ENCODE peak calls at places on chromosomes 2 and 18, in five cellular contexts. One of them, this sample, is unnamed.
A peak's percentile ranks its signal among the peaks of the same experiment; 100 is the strongest.

GRCh38 chr2:203886579-203887230 is 19.1 kb downstream of the CTLA4 start:
- DNase-seq in T-helper 9 cell: no peak
- DNase-seq in dorsolateral prefrontal cortex: no peak
- DNase-seq in activated T-cell treated with anti-CD3 and anti-CD28 coated beads for 1 hour: no peak
- DNase-seq in cardiac muscle cell: no peak
- DNase-seq in this sample: no peak

GRCh38 chr2:158486970-158487325 is 30.2 kb downstream of the PKP4 start:
- DNase-seq in T-helper 9 cell: no peak
- DNase-seq in dorsolateral prefrontal cortex: no peak
- DNase-seq in activated T-cell treated with anti-CD3 and anti-CD28 coated beads for 1 hour: no peak
- DNase-seq in cardiac muscle cell: peak; percentile 41
- DNase-seq in this sample: no peak

GRCh38 chr2:33377048-33377447 is 99.4 kb upstream of the RASGRP3 start:
- DNase-seq in T-helper 9 cell: no peak
- DNase-seq in dorsolateral prefrontal cortex: no peak
- DNase-seq in activated T-cell treated with anti-CD3 and anti-CD28 coated beads for 1 hour: no peak
- DNase-seq in cardiac muscle cell: peak; percentile 61
- DNase-seq in this sample: no peak

GRCh38 chr18:48921305-48922202 is 29.2 kb downstream of the SMAD7 start:
- DNase-seq in T-helper 9 cell: no peak
- DNase-seq in dorsolateral prefrontal cortex: no peak
- DNase-seq in activated T-cell treated with anti-CD3 and anti-CD28 coated beads for 1 hour: no peak
- DNase-seq in cardiac muscle cell: no peak
- DNase-seq in this sample: no peak

GRCh38 chr18:79506191-79507075 is 110.7 kb downstream of the NFATC1 start:
- DNase-seq in T-helper 9 cell: no peak
- DNase-seq in dorsolateral prefrontal cortex: no peak
- DNase-seq in activated T-cell treated with anti-CD3 and anti-CD28 coated beads for 1 hour: no peak
- DNase-seq in cardiac muscle cell: peak; percentile 87
- DNase-seq in this sample: no peak

GRCh38 chr18:59742325-59743111 is 45.3 kb upstream of the CCBE1 start:
- DNase-seq in T-helper 9 cell: no peak
- DNase-seq in dorsolateral prefrontal cortex: no peak
- DNase-seq in activated T-cell treated with anti-CD3 and anti-CD28 coated beads for 1 hour: no peak
- DNase-seq in cardiac muscle cell: peak; percentile 43
- DNase-seq in this sample: no peak

GRCh38 chr2:170123593-170123992 is 54.4 kb upstream of the MYO3B start:
- DNase-seq in T-helper 9 cell: no peak
- DNase-seq in dorsolateral prefrontal cortex: no peak
- DNase-seq in activated T-cell treated with anti-CD3 and anti-CD28 coated beads for 1 hour: no peak
- DNase-seq in cardiac muscle cell: peak; percentile 48
- DNase-seq in this sample: no peak

GRCh38 chr2:161981679-161982300 is 92.2 kb downstream of the DPP4 start:
- DNase-seq in T-helper 9 cell: no peak
- DNase-seq in dorsolateral prefrontal cortex: no peak
- DNase-seq in activated T-cell treated with anti-CD3 and anti-CD28 coated beads for 1 hour: no peak
- DNase-seq in cardiac muscle cell: no peak
- DNase-seq in this sample: no peak

GRCh38 chr2:108614043-108614435 is 79.8 kb downstream of the LIMS1 start:
- DNase-seq in T-helper 9 cell: no peak
- DNase-seq in dorsolateral prefrontal cortex: no peak
- DNase-seq in activated T-cell treated with anti-CD3 and anti-CD28 coated beads for 1 hour: no peak
- DNase-seq in cardiac muscle cell: no peak
- DNase-seq in this sample: no peak

GRCh38 chr2:85924522-85924921 is 35.7 kb upstream of the ST3GAL5 start:
- DNase-seq in T-helper 9 cell: no peak
- DNase-seq in dorsolateral prefrontal cortex: no peak
- DNase-seq in activated T-cell treated with anti-CD3 and anti-CD28 coated beads for 1 hour: no peak
- DNase-seq in cardiac muscle cell: peak; percentile 91
- DNase-seq in this sample: no peak

GRCh38 chr2:179860255-179861026 is 971 bp downstream of the ZNF385B start:
- DNase-seq in T-helper 9 cell: no peak
- DNase-seq in dorsolateral prefrontal cortex: peak; percentile 40
- DNase-seq in activated T-cell treated with anti-CD3 and anti-CD28 coated beads for 1 hour: no peak
- DNase-seq in cardiac muscle cell: no peak
- DNase-seq in this sample: no peak

GRCh38 chr2:59693176-59693959 is 860.1 kb downstream of the BCL11A start:
- DNase-seq in T-helper 9 cell: no peak
- DNase-seq in dorsolateral prefrontal cortex: no peak
- DNase-seq in activated T-cell treated with anti-CD3 and anti-CD28 coated beads for 1 hour: no peak
- DNase-seq in cardiac muscle cell: no peak
- DNase-seq in this sample: no peak

GRCh38 chr2:88049601-88050000 is 6.0 kb downstream of the KRCC1 start:
- DNase-seq in T-helper 9 cell: no peak
- DNase-seq in dorsolateral prefrontal cortex: no peak
- DNase-seq in activated T-cell treated with anti-CD3 and anti-CD28 coated beads for 1 hour: no peak
- DNase-seq in cardiac muscle cell: no peak
- DNase-seq in this sample: no peak

GRCh38 chr2:99425022-99425421 is 64.8 kb downstream of the REV1 start:
- DNase-seq in T-helper 9 cell: no peak
- DNase-seq in dorsolateral prefrontal cortex: no peak
- DNase-seq in activated T-cell treated with anti-CD3 and anti-CD28 coated beads for 1 hour: no peak
- DNase-seq in cardiac muscle cell: peak; percentile 89
- DNase-seq in this sample: no peak

GRCh38 chr2:109322111-109322510 is 193.1 kb downstream of the SH3RF3 start:
- DNase-seq in T-helper 9 cell: no peak
- DNase-seq in dorsolateral prefrontal cortex: peak; percentile 75
- DNase-seq in activated T-cell treated with anti-CD3 and anti-CD28 coated beads for 1 hour: no peak
- DNase-seq in cardiac muscle cell: peak; percentile 98
- DNase-seq in this sample: no peak

GRCh38 chr2:78263571-78263970 is 741.4 kb upstream of the LRRTM4 start:
- DNase-seq in T-helper 9 cell: no peak
- DNase-seq in dorsolateral prefrontal cortex: no peak
- DNase-seq in activated T-cell treated with anti-CD3 and anti-CD28 coated beads for 1 hour: no peak
- DNase-seq in cardiac muscle cell: no peak
- DNase-seq in this sample: no peak

GRCh38 chr2:48545244-48545643 is 15.3 kb downstream of the STON1 start:
- DNase-seq in T-helper 9 cell: no peak
- DNase-seq in dorsolateral prefrontal cortex: no peak
- DNase-seq in activated T-cell treated with anti-CD3 and anti-CD28 coated beads for 1 hour: no peak
- DNase-seq in cardiac muscle cell: no peak
- DNase-seq in this sample: no peak

GRCh38 chr2:233794128-233794658 is 16.1 kb downstream of the MROH2A start:
- DNase-seq in T-helper 9 cell: no peak
- DNase-seq in dorsolateral prefrontal cortex: no peak
- DNase-seq in activated T-cell treated with anti-CD3 and anti-CD28 coated beads for 1 hour: no peak
- DNase-seq in cardiac muscle cell: no peak
- DNase-seq in this sample: no peak

GRCh38 chr2:152715854-152716428 is 1.3 kb downstream of the PRPF40A start:
- DNase-seq in T-helper 9 cell: peak; percentile 2
- DNase-seq in dorsolateral prefrontal cortex: no peak
- DNase-seq in activated T-cell treated with anti-CD3 and anti-CD28 coated beads for 1 hour: no peak
- DNase-seq in cardiac muscle cell: peak; percentile 21
- DNase-seq in this sample: no peak

GRCh38 chr2:12440731-12441130 is 276.0 kb upstream of the TRIB2 start:
- DNase-seq in T-helper 9 cell: no peak
- DNase-seq in dorsolateral prefrontal cortex: no peak
- DNase-seq in activated T-cell treated with anti-CD3 and anti-CD28 coated beads for 1 hour: no peak
- DNase-seq in cardiac muscle cell: no peak
- DNase-seq in this sample: no peak

GRCh38 chr2:101776172-101777043 is 78.9 kb downstream of the MAP4K4 start:
- DNase-seq in T-helper 9 cell: no peak
- DNase-seq in dorsolateral prefrontal cortex: no peak
- DNase-seq in activated T-cell treated with anti-CD3 and anti-CD28 coated beads for 1 hour: no peak
- DNase-seq in cardiac muscle cell: peak; percentile 55
- DNase-seq in this sample: no peak

GRCh38 chr2:179253226-179253625 is 11.4 kb downstream of the SESTD1 start:
- DNase-seq in T-helper 9 cell: no peak
- DNase-seq in dorsolateral prefrontal cortex: no peak
- DNase-seq in activated T-cell treated with anti-CD3 and anti-CD28 coated beads for 1 hour: no peak
- DNase-seq in cardiac muscle cell: no peak
- DNase-seq in this sample: no peak

GRCh38 chr2:76849086-76849485 is 673.1 kb downstream of the LRRTM4 start:
- DNase-seq in T-helper 9 cell: no peak
- DNase-seq in dorsolateral prefrontal cortex: no peak
- DNase-seq in activated T-cell treated with anti-CD3 and anti-CD28 coated beads for 1 hour: no peak
- DNase-seq in cardiac muscle cell: no peak
- DNase-seq in this sample: no peak

GRCh38 chr18:58481321-58482180 is 147.3 kb downstream of the ALPK2 start:
- DNase-seq in T-helper 9 cell: no peak
- DNase-seq in dorsolateral prefrontal cortex: no peak
- DNase-seq in activated T-cell treated with anti-CD3 and anti-CD28 coated beads for 1 hour: no peak
- DNase-seq in cardiac muscle cell: no peak
- DNase-seq in this sample: no peak

GRCh38 chr18:77733292-77733903 is 483.8 kb downstream of the GALR1 start:
- DNase-seq in T-helper 9 cell: no peak
- DNase-seq in dorsolateral prefrontal cortex: no peak
- DNase-seq in activated T-cell treated with anti-CD3 and anti-CD28 coated beads for 1 hour: no peak
- DNase-seq in cardiac muscle cell: no peak
- DNase-seq in this sample: no peak

GRCh38 chr2:96885432-96886137 is 15.7 kb upstream of the SEMA4C start:
- DNase-seq in T-helper 9 cell: no peak
- DNase-seq in dorsolateral prefrontal cortex: no peak
- DNase-seq in activated T-cell treated with anti-CD3 and anti-CD28 coated beads for 1 hour: no peak
- DNase-seq in cardiac muscle cell: no peak
- DNase-seq in this sample: no peak

GRCh38 chr18:55462652-55463051 is 125.3 kb downstream of the TCF4 start:
- DNase-seq in T-helper 9 cell: no peak
- DNase-seq in dorsolateral prefrontal cortex: no peak
- DNase-seq in activated T-cell treated with anti-CD3 and anti-CD28 coated beads for 1 hour: no peak
- DNase-seq in cardiac muscle cell: no peak
- DNase-seq in this sample: no peak

GRCh38 chr2:79993144-79993543 is 311.4 kb downstream of the LRRTM1 start:
- DNase-seq in T-helper 9 cell: no peak
- DNase-seq in dorsolateral prefrontal cortex: no peak
- DNase-seq in activated T-cell treated with anti-CD3 and anti-CD28 coated beads for 1 hour: no peak
- DNase-seq in cardiac muscle cell: no peak
- DNase-seq in this sample: no peak

GRCh38 chr2:237553959-237554358 is 12.4 kb upstream of the PRLH start:
- DNase-seq in T-helper 9 cell: no peak
- DNase-seq in dorsolateral prefrontal cortex: no peak
- DNase-seq in activated T-cell treated with anti-CD3 and anti-CD28 coated beads for 1 hour: no peak
- DNase-seq in cardiac muscle cell: no peak
- DNase-seq in this sample: no peak

GRCh38 chr18:57806891-57807280 is 3.8 kb upstream of the ATP8B1 start:
- DNase-seq in T-helper 9 cell: no peak
- DNase-seq in dorsolateral prefrontal cortex: no peak
- DNase-seq in activated T-cell treated with anti-CD3 and anti-CD28 coated beads for 1 hour: no peak
- DNase-seq in cardiac muscle cell: peak; percentile 40
- DNase-seq in this sample: no peak

GRCh38 chr2:216453955-216454614 is 41.8 kb downstream of the SMARCAL1 start:
- DNase-seq in T-helper 9 cell: no peak
- DNase-seq in dorsolateral prefrontal cortex: no peak
- DNase-seq in activated T-cell treated with anti-CD3 and anti-CD28 coated beads for 1 hour: no peak
- DNase-seq in cardiac muscle cell: no peak
- DNase-seq in this sample: no peak

GRCh38 chr2:202750778-202751427 is 116.1 kb downstream of the FAM117B start:
- DNase-seq in T-helper 9 cell: no peak
- DNase-seq in dorsolateral prefrontal cortex: no peak
- DNase-seq in activated T-cell treated with anti-CD3 and anti-CD28 coated beads for 1 hour: no peak
- DNase-seq in cardiac muscle cell: no peak
- DNase-seq in this sample: no peak

GRCh38 chr2:189285351-189285750 is 105.8 kb upstream of the COL5A2 start:
- DNase-seq in T-helper 9 cell: no peak
- DNase-seq in dorsolateral prefrontal cortex: no peak
- DNase-seq in activated T-cell treated with anti-CD3 and anti-CD28 coated beads for 1 hour: no peak
- DNase-seq in cardiac muscle cell: no peak
- DNase-seq in this sample: no peak

GRCh38 chr2:174664084-174664759 is 66.6 kb upstream of the WIPF1 start:
- DNase-seq in T-helper 9 cell: no peak
- DNase-seq in dorsolateral prefrontal cortex: no peak
- DNase-seq in activated T-cell treated with anti-CD3 and anti-CD28 coated beads for 1 hour: no peak
- DNase-seq in cardiac muscle cell: no peak
- DNase-seq in this sample: no peak

GRCh38 chr2:241020201-241020600 is 21.8 kb downstream of the SNED1 start:
- DNase-seq in T-helper 9 cell: no peak
- DNase-seq in dorsolateral prefrontal cortex: peak; percentile 12
- DNase-seq in activated T-cell treated with anti-CD3 and anti-CD28 coated beads for 1 hour: no peak
- DNase-seq in cardiac muscle cell: no peak
- DNase-seq in this sample: no peak

GRCh38 chr2:44349506-44349905 is 11.8 kb downstream of the PREPL start:
- DNase-seq in T-helper 9 cell: no peak
- DNase-seq in dorsolateral prefrontal cortex: no peak
- DNase-seq in activated T-cell treated with anti-CD3 and anti-CD28 coated beads for 1 hour: no peak
- DNase-seq in cardiac muscle cell: no peak
- DNase-seq in this sample: no peak

GRCh38 chr2:144924827-144925226 is 404.9 kb upstream of the ZEB2 start:
- DNase-seq in T-helper 9 cell: no peak
- DNase-seq in dorsolateral prefrontal cortex: peak; percentile 34
- DNase-seq in activated T-cell treated with anti-CD3 and anti-CD28 coated beads for 1 hour: no peak
- DNase-seq in cardiac muscle cell: no peak
- DNase-seq in this sample: no peak

GRCh38 chr2:76197842-76198448 is 487.2 kb upstream of the GCFC2 start:
- DNase-seq in T-helper 9 cell: no peak
- DNase-seq in dorsolateral prefrontal cortex: no peak
- DNase-seq in activated T-cell treated with anti-CD3 and anti-CD28 coated beads for 1 hour: peak; percentile 1
- DNase-seq in cardiac muscle cell: peak; percentile 78
- DNase-seq in this sample: peak; percentile 1

This sample was measured in effector CD8-positive, alpha-beta T cell.